ENCODE peak calls at places on chromosomes 7 and 10, in nine cellular contexts. One of them, this sample, is unnamed.

GRCh38 chr10:101067356-101068083 is 5.7 kb downstream of the KAZALD1 start:
- DNase-seq in G401: peak; percentile 81
- DNase-seq in fibroblast of gingiva: peak; percentile 72
- DNase-seq in sigmoid colon: peak; percentile 85
- DNase-seq in stimulated activated CD4-positive, alpha-beta T cell treated with anti-CD3 and anti-CD28 coated beads, TNF-alpha, amount 100 ng/mL, for 24 hours: peak; percentile 76
- DNase-seq in transverse colon: peak; percentile 82
- DNase-seq in memory B cell: peak; percentile 72
- DNase-seq in stimulated activated CD8-positive, alpha-beta memory T cell treated with anti-CD3 and anti-CD28 coated beads, Interleukin-12 subunit alpha, Interleukin-12 subunit beta, amount 100 ng/mL, for 4 hours: peak; percentile 49
- DNase-seq in H54: peak; percentile 57
- DNase-seq in this sample: peak; percentile 94

GRCh38 chr7:82740246-82740848 is 296.8 kb upstream of the CACNA2D1 start:
- DNase-seq in G401: peak; percentile 63
- DNase-seq in fibroblast of gingiva: peak; percentile 46
- DNase-seq in sigmoid colon: no peak
- DNase-seq in stimulated activated CD4-positive, alpha-beta T cell treated with anti-CD3 and anti-CD28 coated beads, TNF-alpha, amount 100 ng/mL, for 24 hours: no peak
- DNase-seq in transverse colon: peak; percentile 19
- DNase-seq in memory B cell: no peak
- DNase-seq in stimulated activated CD8-positive, alpha-beta memory T cell treated with anti-CD3 and anti-CD28 coated beads, Interleukin-12 subunit alpha, Interleukin-12 subunit beta, amount 100 ng/mL, for 4 hours: no peak
- DNase-seq in H54: peak; percentile 12
- DNase-seq in this sample: peak; percentile 78

GRCh38 chr7:101166909-101167644 is 1.7 kb upstream of the VGF start:
- DNase-seq in G401: no peak
- DNase-seq in fibroblast of gingiva: no peak
- DNase-seq in sigmoid colon: no peak
- DNase-seq in stimulated activated CD4-positive, alpha-beta T cell treated with anti-CD3 and anti-CD28 coated beads, TNF-alpha, amount 100 ng/mL, for 24 hours: no peak
- DNase-seq in transverse colon: no peak
- DNase-seq in memory B cell: no peak
- DNase-seq in stimulated activated CD8-positive, alpha-beta memory T cell treated with anti-CD3 and anti-CD28 coated beads, Interleukin-12 subunit alpha, Interleukin-12 subunit beta, amount 100 ng/mL, for 4 hours: no peak
- DNase-seq in H54: no peak
- DNase-seq in this sample: no peak

GRCh38 chr10:91088300-91089140 is 131.9 kb upstream of the PCGF5 start:
- DNase-seq in G401: peak; percentile 5
- DNase-seq in fibroblast of gingiva: peak; percentile 16
- DNase-seq in sigmoid colon: no peak
- DNase-seq in stimulated activated CD4-positive, alpha-beta T cell treated with anti-CD3 and anti-CD28 coated beads, TNF-alpha, amount 100 ng/mL, for 24 hours: no peak
- DNase-seq in transverse colon: no peak
- DNase-seq in memory B cell: no peak
- DNase-seq in stimulated activated CD8-positive, alpha-beta memory T cell treated with anti-CD3 and anti-CD28 coated beads, Interleukin-12 subunit alpha, Interleukin-12 subunit beta, amount 100 ng/mL, for 4 hours: no peak
- DNase-seq in H54: no peak
- DNase-seq in this sample: peak; percentile 37

GRCh38 chr10:116158036-116158435 is 115.0 kb downstream of the GFRA1 start:
- DNase-seq in G401: peak; percentile 71
- DNase-seq in fibroblast of gingiva: no peak
- DNase-seq in sigmoid colon: no peak
- DNase-seq in stimulated activated CD4-positive, alpha-beta T cell treated with anti-CD3 and anti-CD28 coated beads, TNF-alpha, amount 100 ng/mL, for 24 hours: no peak
- DNase-seq in transverse colon: no peak
- DNase-seq in memory B cell: no peak
- DNase-seq in stimulated activated CD8-positive, alpha-beta memory T cell treated with anti-CD3 and anti-CD28 coated beads, Interleukin-12 subunit alpha, Interleukin-12 subunit beta, amount 100 ng/mL, for 4 hours: no peak
- DNase-seq in H54: no peak
- DNase-seq in this sample: no peak

GRCh38 chr10:74923556-74923955 is 97.2 kb downstream of the KAT6B start:
- DNase-seq in G401: peak; percentile 64
- DNase-seq in fibroblast of gingiva: no peak
- DNase-seq in sigmoid colon: no peak
- DNase-seq in stimulated activated CD4-positive, alpha-beta T cell treated with anti-CD3 and anti-CD28 coated beads, TNF-alpha, amount 100 ng/mL, for 24 hours: no peak
- DNase-seq in transverse colon: no peak
- DNase-seq in memory B cell: no peak
- DNase-seq in stimulated activated CD8-positive, alpha-beta memory T cell treated with anti-CD3 and anti-CD28 coated beads, Interleukin-12 subunit alpha, Interleukin-12 subunit beta, amount 100 ng/mL, for 4 hours: no peak
- DNase-seq in H54: no peak
- DNase-seq in this sample: no peak

GRCh38 chr7:7653568-7654187 is 13.1 kb downstream of the UMAD1 start:
- DNase-seq in G401: no peak
- DNase-seq in fibroblast of gingiva: no peak
- DNase-seq in sigmoid colon: no peak
- DNase-seq in stimulated activated CD4-positive, alpha-beta T cell treated with anti-CD3 and anti-CD28 coated beads, TNF-alpha, amount 100 ng/mL, for 24 hours: no peak
- DNase-seq in transverse colon: no peak
- DNase-seq in memory B cell: no peak
- DNase-seq in stimulated activated CD8-positive, alpha-beta memory T cell treated with anti-CD3 and anti-CD28 coated beads, Interleukin-12 subunit alpha, Interleukin-12 subunit beta, amount 100 ng/mL, for 4 hours: no peak
- DNase-seq in H54: peak; percentile 26
- DNase-seq in this sample: peak; percentile 11

GRCh38 chr7:115346685-115347084 is 424.8 kb downstream of the MDFIC start:
- DNase-seq in G401: no peak
- DNase-seq in fibroblast of gingiva: no peak
- DNase-seq in sigmoid colon: no peak
- DNase-seq in stimulated activated CD4-positive, alpha-beta T cell treated with anti-CD3 and anti-CD28 coated beads, TNF-alpha, amount 100 ng/mL, for 24 hours: no peak
- DNase-seq in transverse colon: no peak
- DNase-seq in memory B cell: no peak
- DNase-seq in stimulated activated CD8-positive, alpha-beta memory T cell treated with anti-CD3 and anti-CD28 coated beads, Interleukin-12 subunit alpha, Interleukin-12 subunit beta, amount 100 ng/mL, for 4 hours: no peak
- DNase-seq in H54: no peak
- DNase-seq in this sample: no peak

GRCh38 chr7:16129431-16130126 is 291.8 kb downstream of the CRPPA start:
- DNase-seq in G401: no peak
- DNase-seq in fibroblast of gingiva: peak; percentile 93
- DNase-seq in sigmoid colon: no peak
- DNase-seq in stimulated activated CD4-positive, alpha-beta T cell treated with anti-CD3 and anti-CD28 coated beads, TNF-alpha, amount 100 ng/mL, for 24 hours: no peak
- DNase-seq in transverse colon: no peak
- DNase-seq in memory B cell: no peak
- DNase-seq in stimulated activated CD8-positive, alpha-beta memory T cell treated with anti-CD3 and anti-CD28 coated beads, Interleukin-12 subunit alpha, Interleukin-12 subunit beta, amount 100 ng/mL, for 4 hours: no peak
- DNase-seq in H54: peak; percentile 19
- DNase-seq in this sample: peak; percentile 90

GRCh38 chr7:18361756-18362155 is 133.8 kb upstream of the HDAC9 start:
- DNase-seq in G401: no peak
- DNase-seq in fibroblast of gingiva: no peak
- DNase-seq in sigmoid colon: no peak
- DNase-seq in stimulated activated CD4-positive, alpha-beta T cell treated with anti-CD3 and anti-CD28 coated beads, TNF-alpha, amount 100 ng/mL, for 24 hours: no peak
- DNase-seq in transverse colon: peak; percentile 55
- DNase-seq in memory B cell: no peak
- DNase-seq in stimulated activated CD8-positive, alpha-beta memory T cell treated with anti-CD3 and anti-CD28 coated beads, Interleukin-12 subunit alpha, Interleukin-12 subunit beta, amount 100 ng/mL, for 4 hours: no peak
- DNase-seq in H54: no peak
- DNase-seq in this sample: no peak

GRCh38 chr7:89771003-89771636 is 383.1 kb upstream of the STEAP1 start:
- DNase-seq in G401: no peak
- DNase-seq in fibroblast of gingiva: no peak
- DNase-seq in sigmoid colon: no peak
- DNase-seq in stimulated activated CD4-positive, alpha-beta T cell treated with anti-CD3 and anti-CD28 coated beads, TNF-alpha, amount 100 ng/mL, for 24 hours: no peak
- DNase-seq in transverse colon: no peak
- DNase-seq in memory B cell: no peak
- DNase-seq in stimulated activated CD8-positive, alpha-beta memory T cell treated with anti-CD3 and anti-CD28 coated beads, Interleukin-12 subunit alpha, Interleukin-12 subunit beta, amount 100 ng/mL, for 4 hours: no peak
- DNase-seq in H54: no peak
- DNase-seq in this sample: peak; percentile 6

GRCh38 chr10:32329061-32329460 is 17.9 kb downstream of the EPC1 start:
- DNase-seq in G401: no peak
- DNase-seq in fibroblast of gingiva: no peak
- DNase-seq in sigmoid colon: no peak
- DNase-seq in stimulated activated CD4-positive, alpha-beta T cell treated with anti-CD3 and anti-CD28 coated beads, TNF-alpha, amount 100 ng/mL, for 24 hours: no peak
- DNase-seq in transverse colon: no peak
- DNase-seq in memory B cell: no peak
- DNase-seq in stimulated activated CD8-positive, alpha-beta memory T cell treated with anti-CD3 and anti-CD28 coated beads, Interleukin-12 subunit alpha, Interleukin-12 subunit beta, amount 100 ng/mL, for 4 hours: no peak
- DNase-seq in H54: no peak
- DNase-seq in this sample: no peak

GRCh38 chr7:77903597-77903996 is 105.0 kb downstream of the PHTF2 start:
- DNase-seq in G401: no peak
- DNase-seq in fibroblast of gingiva: no peak
- DNase-seq in sigmoid colon: no peak
- DNase-seq in stimulated activated CD4-positive, alpha-beta T cell treated with anti-CD3 and anti-CD28 coated beads, TNF-alpha, amount 100 ng/mL, for 24 hours: no peak
- DNase-seq in transverse colon: no peak
- DNase-seq in memory B cell: peak; percentile 9
- DNase-seq in stimulated activated CD8-positive, alpha-beta memory T cell treated with anti-CD3 and anti-CD28 coated beads, Interleukin-12 subunit alpha, Interleukin-12 subunit beta, amount 100 ng/mL, for 4 hours: no peak
- DNase-seq in H54: no peak
- DNase-seq in this sample: peak; percentile 26

This sample was measured in adipocyte.